ENCODE peak calls at places on chromosomes 5 and 9, in four cellular contexts. A, V, S and J are unnamed samples.

GRCh38 chr9:34723141-34723540 is 13.2 kb upstream of the CCL21 start:
- DNase-seq in S (no peak), V (no peak), A (no peak), J (no peak)

GRCh38 chr5:1246711-1247431 is 21.7 kb downstream of the SLC6A18 start:
- DNase-seq in V (peak; percentile 33), S (no peak), A (no peak), J (peak; percentile 33)

GRCh38 chr9:136945333-136946227 is 537 bp downstream of the C8G start:
- DNase-seq in A (no peak), V (no peak), S (no peak), J (no peak)

GRCh38 chr5:55997742-55998351 is 3.1 kb upstream of the IL6ST start:
- DNase-seq in A (no peak), V (no peak), S (no peak), J (no peak)

GRCh38 chr9:129254566-129255287 is 76.7 kb upstream of the IER5L start:
- DNase-seq in V (no peak), A (no peak), S (no peak), J (no peak)

GRCh38 chr5:71924325-71924724 is 182.9 kb upstream of the MAP1B start:
- DNase-seq in V (no peak), A (no peak), S (no peak), J (no peak)

GRCh38 chr9:130295945-130296782 is 30.6 kb downstream of the HMCN2 start:
- DNase-seq in S (no peak), A (no peak), V (no peak), J (no peak)

GRCh38 chr9:9747787-9748186 is 865.0 kb downstream of the PTPRD start:
- DNase-seq in S (no peak), V (no peak), A (no peak), J (no peak)

GRCh38 chr9:4262735-4263141 is 37.1 kb downstream of the GLIS3 start:
- DNase-seq in A (no peak), V (peak; percentile 43), S (peak; percentile 81), J (peak; percentile 15)

GRCh38 chr5:96781031-96781733 is 26.6 kb downstream of the ERAP1 start:
- DNase-seq in A (no peak), S (peak; percentile 38), V (no peak), J (no peak)

GRCh38 chr5:152523964-152524363 is 118.9 kb upstream of the NMUR2 start:
- DNase-seq in A (no peak), V (no peak), S (no peak), J (no peak)

GRCh38 chr5:132211787-132212186 is 15.9 kb downstream of the P4HA2 start:
- DNase-seq in S (no peak), A (no peak), V (no peak), J (no peak)

GRCh38 chr9:129737479-129738269 is 15.2 kb downstream of the PTGES start:
- DNase-seq in S (peak; percentile 51), A (peak; percentile 38), V (peak; percentile 66), J (peak; percentile 82)

GRCh38 chr9:114224247-114224610 is 68.9 kb downstream of the COL27A1 start:
- DNase-seq in A (no peak), V (peak; percentile 83), S (no peak), J (peak; percentile 28)

GRCh38 chr5:10695759-10696543 is 65.1 kb downstream of the DAP start:
- DNase-seq in S (no peak), A (no peak), V (no peak), J (no peak)

GRCh38 chr9:130732131-130732530 is 38.6 kb downstream of the EXOSC2 start:
- DNase-seq in S (no peak), V (no peak), A (no peak), J (peak; percentile 30)

GRCh38 chr5:120062515-120062917 is 401.6 kb upstream of the PRR16 start:
- DNase-seq in V (no peak), A (no peak), S (no peak), J (peak; percentile 91)

GRCh38 chr9:108885643-108886348 is 23.7 kb downstream of the ACTL7A start:
- DNase-seq in A (no peak), S (peak; percentile 2), V (peak; percentile 23), J (peak; percentile 49)